ENCODE peak calls at places on chromosome 3, in four cellular contexts. L is ovary, P is psoas muscle, A is sigmoid colon. D is an unnamed sample.

GRCh38 chr3:40079845-40080240 is 229.7 kb upstream of the EIF1B start:
- DNase-seq in L (no peak), P (no peak), A (no peak), D (no peak)

GRCh38 chr3:44355634-44356033 is 17.1 kb downstream of the TCAIM start:
- DNase-seq in L (no peak), P (no peak), A (no peak), D (no peak)

GRCh38 chr3:170226426-170226960 is 4.3 kb downstream of the PRKCI start:
- DNase-seq in L (no peak), P (no peak), A (no peak), D (no peak)

GRCh38 chr3:82038536-82038935 is 277.1 kb upstream of the GBE1 start:
- DNase-seq in L (no peak), P (no peak), A (no peak), D (no peak)

GRCh38 chr3:138202945-138203701 is 16.0 kb downstream of the ARMC8 start:
- DNase-seq in L (no peak), P (no peak), A (no peak), D (no peak)

GRCh38 chr3:115512565-115513410 is 110.5 kb upstream of the GAP43 start:
- DNase-seq in L (peak; percentile 16), P (no peak), A (no peak), D (no peak)

GRCh38 chr3:191369081-191370010 is 39.0 kb upstream of the UTS2B start:
- DNase-seq in L (no peak), P (no peak), A (no peak), D (no peak)

GRCh38 chr3:130820976-130821375 is 72.9 kb upstream of the ATP2C1 start:
- DNase-seq in L (no peak), P (no peak), A (no peak), D (no peak)

GRCh38 chr3:63580151-63580550 is 72.3 kb upstream of the SNTN start:
- DNase-seq in L (no peak), P (no peak), A (no peak), D (no peak)

GRCh38 chr3:197908957-197909701 is 40.9 kb upstream of the RPL35A start:
- DNase-seq in L (no peak), P (peak; percentile 33), A (no peak), D (no peak)

GRCh38 chr3:197912770-197913476 is 37.1 kb upstream of the RPL35A start:
- DNase-seq in L (peak; percentile 76), P (peak; percentile 16), A (no peak), D (no peak)

DNA sequence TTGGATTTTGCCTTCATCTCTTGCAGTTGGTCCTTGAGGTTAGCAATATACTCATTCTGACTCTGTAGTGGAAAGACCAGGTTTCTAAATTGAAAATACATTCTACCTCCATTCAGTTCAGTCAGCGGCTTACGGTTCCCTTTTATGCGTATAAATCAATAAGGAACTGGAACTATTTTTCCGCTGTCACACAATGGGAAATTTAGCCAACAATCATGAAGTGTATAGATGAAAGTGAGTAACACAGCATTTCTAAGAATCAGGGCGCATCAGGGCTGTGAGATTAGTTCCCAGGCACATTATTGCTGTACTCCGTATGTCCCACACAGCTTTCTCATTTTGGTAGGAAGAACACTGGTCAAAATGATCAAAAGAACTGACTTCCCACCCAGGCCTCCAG is 36.0 kb upstream of the RPL35A start:
- DNase-seq in L (no peak), P (no peak), A (no peak), D (no peak)
- H3K4me3 ChIP-seq in L (no peak overlapping the region), P (no peak overlapping the region), A (no peak overlapping the region), D (no peak overlapping the region)

GRCh38 chr3:173894-174293 is 22.7 kb upstream of the CHL1 start:
- DNase-seq in L (no peak), P (no peak), A (no peak), D (no peak)
- H3K4me3 ChIP-seq in L (no peak overlapping the region), P (no peak overlapping the region), A (no peak overlapping the region), D (no peak overlapping the region)

DNA sequence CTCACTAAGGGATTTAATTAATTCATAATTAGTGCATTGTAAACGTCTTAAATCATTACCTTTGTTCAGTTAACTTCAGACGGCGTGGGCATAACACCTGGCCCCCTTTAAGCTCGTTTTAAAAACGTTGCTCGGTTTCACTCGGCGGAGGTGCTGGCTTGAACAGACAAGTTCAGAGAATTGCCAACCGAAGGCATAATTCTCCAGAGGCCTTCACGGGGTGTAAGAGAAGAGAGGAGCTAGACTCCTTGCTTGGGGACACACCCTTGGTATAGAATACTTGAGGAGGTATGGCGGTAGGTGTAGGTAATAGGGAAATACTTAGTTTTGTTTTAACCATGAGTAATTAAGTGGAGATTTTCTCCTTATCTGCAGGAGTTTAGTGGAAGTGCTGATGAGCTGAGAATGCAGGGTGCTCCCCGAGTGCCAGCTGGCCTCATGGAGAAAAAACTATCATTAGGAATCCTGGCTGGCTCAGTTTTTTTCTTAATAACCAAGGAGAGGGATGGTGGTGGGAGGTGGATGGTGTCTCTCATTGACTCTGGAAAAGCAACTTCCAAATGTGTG is 947 bp downstream of the FBXL2 start:
- DNase-seq in L (no peak), P (no peak), A (no peak), D (no peak)
- H3K4me3 ChIP-seq in L (peak overlapping the region; percentile 77), P (peak overlapping the region; percentile 79), A (peak overlapping the region; percentile 54), D (peak overlapping the region; percentile 66)

GRCh38 chr3:147393261-147393964 is 12.9 kb downstream of the ZIC4 start:
- DNase-seq in L (no peak), P (peak; percentile 76), A (peak; percentile 62), D (no peak)
- H3K4me3 ChIP-seq in L (peak overlapping the region; percentile 12), P (peak overlapping the region; percentile 74), A (peak overlapping the region; percentile 6), D (no peak overlapping the region)

GRCh38 chr3:54122046-54122801 is at the start of gene CACNA2D3:
- DNase-seq in L (peak; percentile 75), P (peak; percentile 82), A (peak; percentile 82), D (no peak)
- H3K4me3 ChIP-seq in L (peak within 1 kb of the TSS; percentile 55), P (peak within 1 kb of the TSS; percentile 73), A (peak within 1 kb of the TSS; percentile 65), D (peak within 1 kb of the TSS; percentile 57)

GRCh38 chr3:45568848-45569247 is 25.7 kb upstream of the LIMD1 start:
- DNase-seq in L (no peak), P (no peak), A (no peak), D (no peak)
- H3K4me3 ChIP-seq in L (no peak overlapping the region), P (no peak overlapping the region), A (no peak overlapping the region), D (no peak overlapping the region)

GRCh38 chr3:23650371-23651140 is 155.2 kb upstream of the UBE2E1 start:
- DNase-seq in L (no peak), P (no peak), A (no peak), D (no peak)
- H3K4me3 ChIP-seq in L (no peak overlapping the region), P (no peak overlapping the region), A (no peak overlapping the region), D (no peak overlapping the region)

DNA sequence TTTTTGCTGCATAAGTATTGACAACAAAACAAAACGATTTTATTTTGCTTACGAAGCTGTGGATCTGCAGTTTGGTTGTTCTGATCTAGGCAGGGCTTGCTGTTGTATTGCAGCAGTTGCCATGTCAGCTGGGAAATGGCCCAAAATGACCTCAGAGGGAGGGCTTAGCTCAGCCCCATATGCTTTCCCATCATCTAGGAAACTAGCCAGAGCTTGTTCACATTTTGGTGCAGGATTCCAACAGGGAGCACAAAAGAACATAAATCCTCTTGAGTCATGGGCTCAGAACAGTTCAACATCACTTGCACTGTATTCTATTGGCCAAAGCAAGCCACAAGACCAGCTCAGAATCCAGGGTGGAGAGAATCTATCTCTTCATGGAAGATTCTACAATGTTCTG is 42.2 kb upstream of the ROBO2 start:
- DNase-seq in L (no peak), P (no peak), A (no peak), D (no peak)
- H3K4me3 ChIP-seq in L (no peak overlapping the region), P (no peak overlapping the region), A (no peak overlapping the region), D (no peak overlapping the region)

GRCh38 chr3:69764861-69765260 is 25.6 kb downstream of the MITF start:
- DNase-seq in L (no peak), P (no peak), A (no peak), D (peak; percentile 30)
- H3K4me3 ChIP-seq in L (no peak overlapping the region), P (peak overlapping the region; percentile 12), A (no peak overlapping the region), D (peak overlapping the region; percentile 16)

D was measured in uterus.